ENCODE peak calls at places on chromosomes 1 and 21, in six cellular contexts. W is H1, J is neuronal stem cell, Z is mesenchymal stem cell, K is trophoblast cell, S is H9. Q is an unnamed sample.

GRCh38 chr1:22275626-22276395 is 132.9 kb upstream of the WNT4 start:
- DNase-seq in J (peak), S (peak), Z (peak), W (peak), K (peak), Q (peak)

GRCh38 chr1:247824023-247824422 is at the start of gene OR14A16:
- DNase-seq in K (no peak), W (no peak), Z (no peak), S (no peak), J (no peak), Q (no peak)

GRCh38 chr1:201468844-201469644 is at the start of gene PHLDA3:
- DNase-seq in W (peak), K (peak), J (peak), Z (peak), S (peak), Q (peak)

GRCh38 chr1:111323231-111323630 is 32.6 kb downstream of the CHIA start:
- DNase-seq in S (no peak), Z (no peak), K (peak), J (no peak), W (no peak), Q (no peak)

GRCh38 chr1:31198150-31198549 is 41.5 kb downstream of the NKAIN1 start:
- DNase-seq in K (no peak), Z (no peak), S (no peak), J (no peak), W (no peak), Q (no peak)

GRCh38 chr1:231037585-231038517 is 2.2 kb downstream of the FAM89A start:
- DNase-seq in K (peak), W (no peak), S (no peak), Z (peak), J (no peak), Q (no peak)

GRCh38 chr1:15324867-15325335 is 77.9 kb downstream of the FHAD1 start:
- DNase-seq in S (no peak), Z (no peak), K (no peak), J (no peak), W (no peak), Q (no peak)

GRCh38 chr1:214603819-214604252 is 841 bp downstream of the CENPF start:
- DNase-seq in J (no peak), K (no peak), Z (peak), S (no peak), W (no peak), Q (no peak)

GRCh38 chr1:163291461-163291860 is 30.3 kb upstream of the NUF2 start:
- DNase-seq in Z (no peak), S (no peak), K (no peak), J (no peak), W (no peak), Q (no peak)

GRCh38 chr1:180269848-180270766 is 40.0 kb downstream of the LHX4 start:
- DNase-seq in K (peak), S (peak), J (no peak), W (no peak), Z (no peak), Q (no peak)

GRCh38 chr21:15741510-15741909 is 11.7 kb downstream of the USP25 start:
- DNase-seq in K (no peak), S (no peak), W (no peak), J (no peak), Z (no peak), Q (peak)

GRCh38 chr1:110787328-110788071 is 85.4 kb upstream of the CD53 start:
- DNase-seq in Z (no peak), J (no peak), K (no peak), S (no peak), W (no peak), Q (no peak)

GRCh38 chr1:30603081-30603858 is 120.1 kb downstream of the MATN1 start:
- DNase-seq in W (no peak), J (no peak), S (no peak), K (no peak), Z (no peak), Q (no peak)

DNA sequence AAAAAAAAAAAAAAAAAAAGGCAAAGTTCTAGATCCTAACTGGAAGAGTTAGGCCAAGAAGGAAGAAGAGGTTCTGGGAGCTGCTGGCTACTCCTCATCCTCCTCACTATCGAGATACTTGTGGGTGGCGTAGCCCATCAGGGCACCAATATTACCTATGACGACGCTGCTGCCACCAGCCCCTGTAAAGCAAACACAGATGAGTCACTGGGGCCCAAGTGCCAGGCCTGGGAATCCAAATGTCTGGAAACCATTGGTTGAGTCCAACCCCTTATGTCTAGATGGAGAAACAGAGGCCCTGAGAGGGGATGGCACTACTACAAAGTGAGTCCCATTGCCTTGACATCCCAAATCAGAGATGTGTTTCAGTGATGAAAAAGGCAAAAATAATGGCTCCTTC is 5.7 kb downstream of the IFI6 start:
- DNase-seq in K (no peak), J (no peak), W (no peak), S (no peak), Z (no peak), Q (no peak)
- H3K14ac ChIP-seq in K (no peak), J (no peak), W (no peak), S (no peak), Z (no peak), Q (no peak)

DNA sequence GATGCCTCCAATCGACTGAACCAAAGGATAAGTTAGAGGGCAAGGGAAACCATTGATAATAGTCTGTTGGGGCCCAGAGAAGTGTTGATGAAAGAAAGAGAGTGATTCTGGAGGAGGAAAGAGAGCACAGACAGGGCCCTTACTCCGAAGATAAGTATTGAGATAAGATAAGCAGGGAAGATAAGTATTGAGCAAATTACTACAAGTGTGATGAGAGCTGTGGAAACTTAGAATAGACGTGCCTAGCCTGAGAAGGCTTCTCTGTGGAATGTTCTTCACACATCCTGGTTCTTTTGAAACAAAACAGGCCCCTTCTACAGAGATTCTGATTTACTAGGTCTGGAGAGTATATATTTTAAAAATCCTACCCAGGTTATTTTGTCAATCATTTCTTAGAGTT is 26.4 kb downstream of the FNBP1L start:
- DNase-seq in J (no peak), Z (peak), S (no peak), W (no peak), K (no peak), Q (no peak)
- H3K14ac ChIP-seq in J (no peak), Z (no peak), S (no peak), W (no peak), K (no peak), Q (no peak)

DNA sequence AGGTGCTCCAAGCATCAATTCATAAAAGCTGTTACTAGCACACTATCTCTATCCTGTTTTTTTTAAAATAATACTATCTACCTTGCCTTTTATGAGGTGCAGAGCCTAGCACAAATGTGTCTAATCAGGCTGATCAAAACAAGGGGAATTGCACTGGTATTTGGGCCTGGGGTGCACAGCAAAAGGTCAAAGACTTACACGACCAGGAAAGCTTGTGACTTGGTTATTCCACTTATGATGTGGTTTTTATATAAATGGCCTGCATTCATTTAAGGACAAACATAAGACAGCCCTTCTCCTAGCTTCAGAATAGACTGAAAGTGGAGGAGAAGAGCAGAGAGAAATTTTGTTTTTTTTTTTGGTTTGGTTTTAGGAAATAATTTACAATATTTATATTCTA is 98.4 kb upstream of the SGIP1 start:
- DNase-seq in K (no peak), Z (no peak), J (no peak), W (no peak), S (no peak), Q (no peak)
- H3K14ac ChIP-seq in K (no peak), Z (no peak), J (no peak), W (no peak), S (no peak), Q (no peak)

DNA sequence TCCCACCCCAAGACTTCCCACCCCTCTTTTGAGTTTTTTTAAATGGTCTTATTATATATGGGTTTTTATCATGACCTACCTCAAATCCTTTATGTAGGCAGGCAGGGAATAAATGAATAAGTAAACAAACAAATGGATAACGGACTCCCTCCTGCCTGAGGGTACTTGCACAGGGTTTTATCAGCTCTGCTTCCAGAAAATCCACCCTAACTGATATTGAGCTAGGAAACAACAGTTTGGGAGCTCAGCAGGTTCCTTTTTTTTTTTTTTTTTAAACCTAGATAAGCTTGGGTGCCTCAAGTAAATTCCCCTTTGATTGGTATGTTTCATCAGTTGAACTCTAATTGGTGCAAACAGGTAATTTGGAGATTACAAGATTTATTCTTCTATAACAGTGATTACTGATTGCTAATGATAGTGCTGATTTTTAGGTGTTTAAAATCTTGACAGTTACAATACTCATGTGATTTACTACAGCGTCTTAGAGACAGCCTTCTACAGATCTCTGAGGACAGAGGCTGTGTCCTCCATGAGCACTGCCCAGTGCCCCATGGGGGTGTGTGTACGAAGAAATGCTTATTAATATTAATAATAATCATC is 347.4 kb downstream of the RRAGC start:
- DNase-seq in J (no peak), W (no peak), Z (no peak), K (no peak), S (no peak), Q (no peak)
- H3K14ac ChIP-seq in J (no peak), W (no peak), Z (no peak), K (no peak), S (no peak), Q (no peak)

DNA sequence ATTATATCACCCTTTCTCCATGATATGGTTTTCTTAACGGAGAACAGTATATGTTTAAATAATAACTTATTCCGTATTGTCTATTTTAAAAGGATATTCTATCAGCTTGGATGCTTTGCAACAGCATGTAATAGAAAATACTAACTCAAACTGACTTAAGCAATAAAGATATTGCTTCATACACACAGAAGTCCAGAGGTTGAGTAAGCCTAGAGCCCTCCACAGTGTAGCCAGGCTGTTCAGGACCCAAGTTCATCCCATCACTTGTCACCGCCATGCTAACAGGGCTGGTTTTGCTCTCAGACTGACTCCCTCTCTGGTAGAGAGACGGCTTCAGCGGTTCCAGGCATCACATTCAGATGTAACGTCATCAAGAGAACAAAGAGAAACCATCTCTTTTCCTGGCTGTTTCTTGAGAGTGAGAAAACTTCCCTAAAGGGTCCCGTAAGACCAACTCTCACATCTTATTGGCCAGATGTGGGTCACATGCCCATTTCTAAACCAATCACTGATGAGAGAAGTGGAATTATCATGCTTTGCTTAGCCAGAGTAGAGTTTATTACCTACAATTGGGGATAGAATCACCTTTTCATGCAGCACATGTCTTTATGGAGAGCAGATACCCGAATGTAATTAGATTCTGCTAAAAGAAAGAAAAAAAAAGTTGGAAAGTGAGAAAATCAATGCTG is 54.2 kb downstream of the LYPLAL1 start:
- DNase-seq in W (no peak), K (no peak), Z (no peak), S (no peak), J (no peak), Q (no peak)
- H3K14ac ChIP-seq in W (no peak), K (no peak), Z (no peak), S (no peak), J (no peak), Q (no peak)